ENCODE peak calls at places on chromosome 21, in six cellular contexts. O, K, M, G, R and L are unnamed samples. For H3K9me3, the result is how much of the 10 kb centered on the place peaks cover.

GRCh38 chr21:20882462-20883415 is 115.5 kb upstream of the NCAM2 start:
- ATAC-seq in O (no peak), K (peak), M (no peak), G (no peak), R (no peak), L (no peak)

GRCh38 chr21:14482165-14482564 is 64.0 kb downstream of the SAMSN1 start:
- ATAC-seq in O (no peak), K (no peak), M (peak), G (peak), R (no peak), L (peak)

GRCh38 chr21:38721055-38721454 is 84.7 kb upstream of the ETS2 start:
- ATAC-seq in O (no peak), K (no peak), M (no peak), G (no peak), R (no peak), L (no peak)

GRCh38 chr21:33080776-33081175 is 10.8 kb downstream of the OLIG1 start:
- ATAC-seq in O (no peak), K (no peak), M (no peak), G (no peak), R (no peak), L (no peak)

GRCh38 chr21:14457762-14458161 is 74.8 kb upstream of the HSPA13 start:
- ATAC-seq in O (no peak), K (no peak), M (no peak), G (no peak), R (no peak), L (no peak)

GRCh38 chr21:33449650-33450049 is 30.1 kb downstream of the TMEM50B start:
- ATAC-seq in O (no peak), K (no peak), M (no peak), G (no peak), R (no peak), L (no peak)

GRCh38 chr21:33070921-33071877 is 1.3 kb downstream of the OLIG1 start:
- ATAC-seq in O (no peak), K (no peak), M (no peak), G (no peak), R (peak), L (peak)

GRCh38 chr21:43984905-43985689 is 27.0 kb upstream of the TRAPPC10 start:
- ATAC-seq in O (no peak), K (peak), M (no peak), G (no peak), R (no peak), L (no peak)

GRCh38 chr21:34983680-34984086 is 65.4 kb downstream of the RUNX1 start:
- ATAC-seq in O (no peak), K (peak), M (no peak), G (no peak), R (no peak), L (no peak)

GRCh38 chr21:20617130-20617529 is 381.1 kb upstream of the NCAM2 start:
- ATAC-seq in O (no peak), K (no peak), M (no peak), G (no peak), R (no peak), L (no peak)

GRCh38 chr21:33441489-33442477 is 38.0 kb downstream of the TMEM50B start:
- ATAC-seq in O (no peak), K (peak), M (peak), G (peak), R (peak), L (peak)

GRCh38 chr21:37139902-37140301 is 66.8 kb downstream of the TTC3 start:
- ATAC-seq in O (no peak), K (no peak), M (no peak), G (no peak), R (no peak), L (no peak)

GRCh38 chr21:45957551-45957950 is 24.0 kb upstream of the COL6A1 start:
- ATAC-seq in O (no peak), K (no peak), M (no peak), G (no peak), R (no peak), L (no peak)
- H3K9me3 ChIP-seq in O (under half), K (under half), M (under half), G (under half), R (under half), L (under half)

GRCh38 chr21:42009018-42009830 is 936 bp downstream of the ZBTB21 start:
- ATAC-seq in O (peak), K (peak), M (peak), G (peak), R (peak), L (peak)

GRCh38 chr21:42007541-42007940 is 2.6 kb downstream of the ZBTB21 start:
- ATAC-seq in O (no peak), K (no peak), M (no peak), G (no peak), R (no peak), L (no peak)

GRCh38 chr21:42012344-42012743 is 2.2 kb upstream of the ZBTB21 start:
- ATAC-seq in O (no peak), K (no peak), M (no peak), G (no peak), R (no peak), L (no peak)

GRCh38 chr21:42010507-42011493 is 640 bp upstream of the ZBTB21 start:
- ATAC-seq in O (peak), K (peak), M (no peak), G (peak), R (peak), L (peak)

GRCh38 chr21:42009831-42010506 is at the start of gene ZBTB21:
- ATAC-seq in O (peak), K (peak), M (peak), G (peak), R (peak), L (peak)
- TF ChIP-seq EP300 in O (no peak), K (no peak), M (peak), G (peak), R (no peak), L (peak)

GRCh38 chr21:15732996-15733329 is 3.2 kb downstream of the USP25 start:
- ATAC-seq in O (no peak), K (no peak), M (no peak), G (no peak), R (no peak), L (no peak)

GRCh38 chr21:15730484-15731242 is 881 bp downstream of the USP25 start:
- ATAC-seq in O (peak), K (peak), M (no peak), G (peak), R (peak), L (no peak)

GRCh38 chr21:15731243-15731613 is 1.4 kb downstream of the USP25 start:
- ATAC-seq in O (no peak), K (peak), M (no peak), G (peak), R (peak), L (no peak)

GRCh38 chr21:15732290-15732995 is 2.7 kb downstream of the USP25 start:
- ATAC-seq in O (no peak), K (peak), M (peak), G (peak), R (no peak), L (no peak)

DNA sequence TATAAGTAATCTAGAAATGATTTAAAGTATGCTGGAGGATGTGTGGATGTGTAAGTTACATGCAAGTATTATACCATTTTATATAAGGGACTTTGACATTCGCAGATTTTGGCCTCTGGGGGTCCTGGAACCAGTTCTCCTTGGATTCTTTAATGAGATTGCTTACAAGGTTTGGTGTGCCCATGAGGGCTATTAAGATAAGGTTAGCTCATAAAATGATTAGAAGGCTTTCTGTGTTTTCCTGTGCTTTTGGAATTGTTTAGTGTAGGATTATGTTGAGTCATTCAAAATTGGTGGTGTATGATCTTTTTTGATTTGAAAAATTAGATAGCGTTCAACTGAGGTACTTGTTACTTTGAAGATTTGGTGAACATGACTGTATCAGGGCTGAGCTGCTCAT is 5.6 kb downstream of the USP25 start:
- ATAC-seq in O (no peak), K (peak), M (no peak), G (no peak), R (peak), L (no peak)
- TF ChIP-seq CTCF in O (no peak), K (no peak), M (no peak), G (no peak), R (no peak), L (no peak)

GRCh38 chr21:9741343-9741742 is 780.0 kb upstream of the TPTE start:
- ATAC-seq in O (no peak), K (no peak), M (no peak), G (no peak), R (no peak), L (no peak)

GRCh38 chr21:9735421-9735961 is 785.9 kb upstream of the TPTE start:
- ATAC-seq in O (peak), K (no peak), M (peak), G (no peak), R (no peak), L (peak)

GRCh38 chr21:9737871-9738520 is 783.4 kb upstream of the TPTE start:
- ATAC-seq in O (no peak), K (no peak), M (no peak), G (no peak), R (no peak), L (no peak)

GRCh38 chr21:9738527-9738926 is 782.9 kb upstream of the TPTE start:
- ATAC-seq in O (no peak), K (no peak), M (peak), G (no peak), R (no peak), L (no peak)

GRCh38 chr21:9739240-9739639 is 782.1 kb upstream of the TPTE start:
- ATAC-seq in O (no peak), K (no peak), M (no peak), G (no peak), R (no peak), L (no peak)
- H3K9me3 ChIP-seq in O (half or more), K (under half), M (under half), G (under half), R (under half), L (under half)